ENCODE peak calls at places on chromosomes 5 and 9, in nine cellular contexts. A, O, H, D, T, B, J, N and K are unnamed samples.

GRCh38 chr9:21684231-21684630 is 118.2 kb upstream of the MTAP start:
- DNase-seq in A (no peak), O (peak; percentile 32), H (no peak), D (no peak), T (no peak), B (no peak), J (no peak), N (no peak), K (no peak)

GRCh38 chr9:4417578-4418325 is 72.5 kb upstream of the SLC1A1 start:
- DNase-seq in A (peak; percentile 80), O (no peak), H (no peak), D (peak; percentile 11), T (no peak), B (no peak), J (no peak), N (no peak), K (peak; percentile 37)

GRCh38 chr9:109912726-109913460 is 132.9 kb downstream of the PALM2AKAP2 start:
- DNase-seq in A (no peak), O (no peak), H (no peak), D (no peak), T (no peak), B (no peak), J (no peak), N (no peak), K (no peak)

GRCh38 chr9:136086213-136086881 is 8.7 kb downstream of the NACC2 start:
- DNase-seq in A (no peak), O (no peak), H (peak; percentile 66), D (peak; percentile 26), T (no peak), B (no peak), J (no peak), N (no peak), K (no peak)

GRCh38 chr9:133876836-133877235 is 115.3 kb downstream of the VAV2 start:
- DNase-seq in A (no peak), O (no peak), H (no peak), D (no peak), T (no peak), B (no peak), J (no peak), N (no peak), K (no peak)

GRCh38 chr9:69197687-69198086 is 23.6 kb downstream of the TJP2 start:
- DNase-seq in A (no peak), O (no peak), H (no peak), D (no peak), T (no peak), B (no peak), J (no peak), N (no peak), K (no peak)

GRCh38 chr9:33162721-33163311 is 4.3 kb downstream of the B4GALT1 start:
- DNase-seq in A (no peak), O (no peak), H (no peak), D (no peak), T (no peak), B (no peak), J (no peak), N (no peak), K (peak; percentile 23)

GRCh38 chr9:135480071-135480941 is 724 bp downstream of the PPP1R26 start:
- DNase-seq in A (peak; percentile 75), O (peak; percentile 54), H (no peak), D (peak; percentile 46), T (no peak), B (no peak), J (no peak), N (no peak), K (peak; percentile 67)

GRCh38 chr5:158194561-158194961 is 335.6 kb upstream of the CLINT1 start:
- DNase-seq in A (no peak), O (no peak), H (no peak), D (peak; percentile 13), T (no peak), B (no peak), J (no peak), N (no peak), K (no peak)

GRCh38 chr5:69079556-69079955 is 14.3 kb upstream of the SLC30A5 start:
- DNase-seq in A (no peak), O (no peak), H (no peak), D (no peak), T (no peak), B (no peak), J (no peak), N (no peak), K (no peak)

GRCh38 chr5:169133500-169133899 is 167.4 kb downstream of the SLIT3 start:
- DNase-seq in A (no peak), O (no peak), H (no peak), D (no peak), T (no peak), B (no peak), J (no peak), N (no peak), K (no peak)

GRCh38 chr5:62421414-62421813 is 8.9 kb downstream of the IPO11 start:
- DNase-seq in A (no peak), O (no peak), H (no peak), D (no peak), T (no peak), B (no peak), J (no peak), N (no peak), K (no peak)

GRCh38 chr5:170312666-170313065 is 15.1 kb upstream of the LCP2 start:
- DNase-seq in A (no peak), O (peak; percentile 72), H (no peak), D (no peak), T (no peak), B (peak; percentile 69), J (peak; percentile 54), N (no peak), K (peak; percentile 74)

GRCh38 chr5:110269478-110270142 is 456.9 kb downstream of the TMEM232 start:
- DNase-seq in A (no peak), O (no peak), H (no peak), D (peak; percentile 30), T (no peak), B (no peak), J (no peak), N (no peak), K (no peak)

GRCh38 chr5:80884851-80885697 is 75.1 kb upstream of the RASGRF2 start:
- DNase-seq in A (no peak), O (peak; percentile 43), H (no peak), D (no peak), T (no peak), B (no peak), J (no peak), N (no peak), K (no peak)

GRCh38 chr5:3634061-3634460 is 38.4 kb downstream of the IRX1 start:
- DNase-seq in A (no peak), O (peak; percentile 29), H (no peak), D (no peak), T (no peak), B (no peak), J (no peak), N (no peak), K (peak; percentile 78)

GRCh38 chr9:133576591-133577462 is 32.4 kb downstream of the FAM163B start:
- DNase-seq in A (no peak), O (no peak), H (no peak), D (no peak), T (no peak), B (no peak), J (no peak), N (no peak), K (peak; percentile 46)

GRCh38 chr9:2583308-2584013 is 38.1 kb upstream of the VLDLR start:
- DNase-seq in A (no peak), O (peak; percentile 75), H (no peak), D (peak; percentile 64), T (no peak), B (no peak), J (no peak), N (no peak), K (peak; percentile 79)

GRCh38 chr5:66894480-66895240 is 298.5 kb downstream of the MAST4 start:
- DNase-seq in A (no peak), O (peak; percentile 62), H (no peak), D (no peak), T (no peak), B (no peak), J (no peak), N (no peak), K (no peak)

GRCh38 chr5:27240791-27241190 is 202.4 kb upstream of the CDH9 start:
- DNase-seq in A (no peak), O (no peak), H (no peak), D (peak; percentile 3), T (no peak), B (no peak), J (no peak), N (no peak), K (no peak)

GRCh38 chr5:28404363-28405071 is 1366.1 kb upstream of the CDH9 start:
- DNase-seq in A (no peak), O (no peak), H (no peak), D (no peak), T (no peak), B (no peak), J (no peak), N (no peak), K (no peak)

GRCh38 chr5:66814146-66814991 is 218.2 kb downstream of the MAST4 start:
- DNase-seq in A (peak; percentile 65), O (peak; percentile 43), H (no peak), D (peak; percentile 67), T (no peak), B (peak; percentile 36), J (peak; percentile 54), N (no peak), K (peak; percentile 52)